ENCODE peak calls at places on chromosome 2, in four cellular contexts. O is cardiac fibroblast, B is WTC11, K is fibroblast of the aortic adventitia. D is an unnamed sample.

GRCh38 chr2:6958616-6959235 is 41.5 kb downstream of the RNF144A start:
- DNase-seq in O (no peak), B (no peak), K (no peak), D (no peak)

GRCh38 chr2:174158003-174158402 is 90.3 kb downstream of the OLA1 start:
- DNase-seq in O (peak), B (peak), K (peak), D (peak)

GRCh38 chr2:2647156-2647555 is 316.1 kb upstream of the MYT1L start:
- DNase-seq in O (no peak), B (no peak), K (no peak), D (no peak)

GRCh38 chr2:903223-903900 is 47.3 kb upstream of the SNTG2 start:
- DNase-seq in O (no peak), B (no peak), K (no peak), D (no peak)

GRCh38 chr2:221111739-221112138 is 460.4 kb downstream of the EPHA4 start:
- DNase-seq in O (no peak), B (no peak), K (no peak), D (no peak)

GRCh38 chr2:96848264-96848663 is 4.4 kb upstream of the ANKRD23 start:
- DNase-seq in O (no peak), B (no peak), K (no peak), D (peak)

GRCh38 chr2:37788602-37789209 is 117.3 kb upstream of the CDC42EP3 start:
- DNase-seq in O (no peak), B (no peak), K (no peak), D (no peak)

GRCh38 chr2:109031481-109032228 is 42.6 kb upstream of the EDAR start:
- DNase-seq in O (peak), B (peak), K (peak), D (peak)

GRCh38 chr2:241344925-241345651 is 11.0 kb upstream of the FARP2 start:
- DNase-seq in O (no peak), B (no peak), K (peak), D (no peak)

GRCh38 chr2:49839818-49840217 is 685.5 kb upstream of the FSHR start:
- DNase-seq in O (no peak), B (no peak), K (no peak), D (no peak)

GRCh38 chr2:233329489-233330135 is 22.0 kb downstream of the SAG start:
- DNase-seq in O (peak), B (no peak), K (peak), D (no peak)

DNA sequence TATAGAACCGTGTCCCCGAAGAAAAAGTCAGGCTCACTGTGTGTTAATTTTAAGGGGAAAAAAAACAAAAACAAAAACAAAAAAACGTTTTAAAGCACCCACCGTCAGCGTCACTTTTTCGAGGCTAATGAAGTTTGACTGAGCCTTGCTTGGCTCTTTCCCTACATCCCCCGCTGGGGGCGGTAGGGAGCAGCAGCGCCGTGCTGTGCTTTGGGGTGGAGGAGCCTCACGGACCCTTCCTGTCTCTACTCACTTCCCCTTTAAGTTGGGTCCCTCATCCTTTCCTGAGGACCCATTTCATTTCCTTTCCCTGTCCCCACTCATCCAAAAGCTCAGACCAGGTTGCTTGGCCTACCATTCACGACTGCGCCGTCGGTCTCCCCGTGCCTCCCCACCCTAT is 82.8 kb upstream of the RPL31 start:
- DNase-seq in O (no peak), B (peak), K (no peak), D (peak)
- TF ChIP-seq CTCF in O (peak), B (peak), K (peak), D (peak)

GRCh38 chr2:45802739-45803138 is 151.3 kb downstream of the PRKCE start:
- DNase-seq in O (no peak), B (no peak), K (no peak), D (no peak)

GRCh38 chr2:45796500-45796899 is 145.0 kb downstream of the PRKCE start:
- DNase-seq in O (no peak), B (no peak), K (no peak), D (no peak)

GRCh38 chr2:45804990-45805755 is 153.7 kb downstream of the PRKCE start:
- DNase-seq in O (no peak), B (no peak), K (no peak), D (no peak)

GRCh38 chr2:45797451-45798230 is 146.2 kb downstream of the PRKCE start:
- DNase-seq in O (no peak), B (no peak), K (peak), D (no peak)

GRCh38 chr2:45799679-45800381 is 148.4 kb downstream of the PRKCE start:
- DNase-seq in O (no peak), B (no peak), K (no peak), D (no peak)
- TF ChIP-seq CTCF in O (no peak), B (no peak), K (no peak), D (no peak)

DNA sequence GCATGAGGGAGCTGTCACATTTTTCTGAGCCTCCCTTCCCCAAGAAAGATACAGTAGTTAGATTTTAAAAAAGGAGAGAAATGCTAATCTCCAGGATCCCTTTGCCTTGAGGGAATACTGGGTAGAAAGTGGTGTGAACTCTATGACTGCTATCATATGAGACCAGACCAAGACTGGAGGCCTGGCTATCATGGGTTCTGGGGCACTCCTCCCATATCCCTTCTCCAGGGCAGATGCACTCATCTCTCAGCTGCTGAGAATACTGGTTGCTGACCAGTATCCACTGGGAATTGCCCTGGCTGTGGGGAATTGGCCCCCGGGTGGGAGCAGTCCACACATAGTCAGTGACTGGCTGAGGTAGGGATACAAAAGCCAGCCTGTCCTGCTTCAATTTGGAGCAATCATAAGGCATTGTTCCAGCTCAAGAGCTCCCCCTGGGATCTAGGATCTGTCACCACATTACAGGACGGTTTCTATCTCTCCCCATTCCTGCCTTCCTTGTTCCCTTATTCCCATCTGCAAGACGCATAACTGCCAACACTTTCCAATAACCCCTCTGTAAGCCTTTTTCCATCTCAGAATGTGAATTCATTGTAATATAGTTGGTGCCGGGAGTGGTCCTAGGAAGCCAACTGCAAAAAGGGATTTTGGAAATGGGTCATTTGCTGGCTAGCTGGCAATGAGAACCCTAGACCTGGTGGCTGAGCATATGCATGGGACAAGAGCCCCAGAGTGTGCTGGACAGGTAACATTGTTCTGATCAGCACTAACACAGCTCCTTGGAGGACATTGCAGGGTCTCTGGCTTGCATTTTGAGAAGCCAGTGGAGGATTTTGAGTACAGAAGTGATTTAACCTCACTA is 35.4 kb upstream of the REEP1 start:
- DNase-seq in O (peak), B (peak), K (peak), D (peak)
- TF ChIP-seq CTCF in O (peak), B (peak), K (peak), D (peak)

DNA sequence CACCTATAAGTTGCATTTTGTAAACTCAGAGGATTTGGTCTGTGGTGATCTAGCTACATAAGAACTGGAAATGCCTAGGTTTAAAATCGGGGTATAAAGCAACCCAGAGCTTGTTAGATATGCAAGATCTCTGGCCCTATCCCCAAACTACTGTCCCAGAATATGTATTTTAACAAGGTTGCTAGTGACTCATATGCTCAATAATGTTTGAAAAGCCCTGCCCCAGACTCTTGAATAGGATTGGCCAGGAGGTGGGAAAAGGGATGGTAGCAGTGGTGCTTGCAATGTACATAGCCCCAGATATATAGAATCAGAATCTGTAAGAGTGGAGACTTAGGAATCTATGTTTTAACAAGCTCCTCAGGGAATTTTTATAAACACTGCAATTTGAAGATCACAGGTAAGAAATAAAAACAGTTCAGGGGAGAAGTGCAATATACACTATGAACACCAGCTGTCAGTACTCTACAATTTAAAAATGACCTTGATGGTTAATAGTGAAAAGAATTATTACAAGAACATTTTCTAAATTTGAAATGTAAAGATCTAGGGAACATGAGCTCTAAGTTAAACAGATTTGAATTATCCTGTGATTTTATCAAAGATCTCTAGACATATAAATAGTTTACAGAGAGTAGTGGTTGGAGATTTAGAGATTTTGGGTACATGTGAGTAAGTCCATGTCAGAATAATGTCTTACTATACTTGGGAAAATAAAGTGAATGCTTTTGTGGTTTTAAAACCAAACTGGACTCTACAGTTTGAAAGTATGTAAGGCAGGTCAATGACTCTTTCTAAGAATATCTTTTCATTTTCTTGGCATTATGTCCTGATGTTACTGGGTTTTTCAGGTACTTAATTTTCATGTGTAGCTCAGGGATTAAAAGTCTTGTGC is 7.7 kb upstream of the MMADHC start:
- DNase-seq in O (no peak), B (no peak), K (peak), D (no peak)
- TF ChIP-seq CTCF in O (peak), B (no peak), K (peak), D (no peak)

DNA sequence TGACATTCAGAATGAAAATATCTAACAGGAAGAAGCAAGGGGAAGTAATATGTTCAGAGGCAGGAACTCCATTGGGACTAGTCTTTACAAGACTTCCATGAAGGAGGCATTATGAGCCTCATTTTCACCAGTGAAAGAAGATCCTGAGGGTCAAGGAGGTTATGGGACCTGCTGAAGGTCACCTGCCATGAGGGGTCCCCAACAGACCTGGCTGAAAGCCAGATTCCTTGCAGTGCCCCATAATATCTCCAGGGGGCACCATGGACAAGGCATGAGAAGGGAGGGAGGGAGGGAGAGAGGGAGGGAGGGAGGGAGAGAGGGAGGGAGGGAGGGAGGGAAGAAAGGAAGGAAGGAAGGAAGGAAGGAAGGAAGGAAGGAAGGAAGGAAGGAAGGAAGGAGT is 27.9 kb downstream of the XDH start:
- DNase-seq in O (no peak), B (peak), K (no peak), D (no peak)
- TF ChIP-seq CTCF in O (peak), B (no peak), K (no peak), D (no peak)

DNA sequence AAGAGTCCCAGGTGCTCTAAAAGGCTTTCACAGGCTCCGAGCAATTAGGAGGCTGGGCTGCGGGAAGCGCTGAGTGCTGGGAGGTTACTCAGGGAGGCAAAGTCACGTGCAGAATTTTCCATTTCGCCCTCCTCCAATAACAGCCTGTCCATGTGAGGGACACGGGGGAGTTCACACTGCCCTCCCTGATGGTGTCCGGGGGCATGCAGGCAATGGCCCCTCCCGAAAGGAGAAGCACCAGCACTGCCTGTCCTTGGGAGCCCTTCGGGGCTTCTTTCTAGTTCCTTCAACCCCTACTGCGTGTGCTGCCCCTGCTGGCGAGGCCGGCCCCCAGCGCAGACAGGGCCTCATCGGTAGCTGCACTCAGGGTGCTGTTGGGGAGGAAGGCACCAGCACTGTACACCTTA is 63.1 kb upstream of the HPCAL1 start:
- DNase-seq in O (no peak), B (peak), K (no peak), D (peak)
- TF ChIP-seq CTCF in O (peak), B (peak), K (no peak), D (no peak)

GRCh38 chr2:215503381-215503780 is 67.5 kb upstream of the FN1 start:
- DNase-seq in O (no peak), B (no peak), K (peak), D (no peak)
- TF ChIP-seq CTCF in O (no peak), B (no peak), K (no peak), D (no peak)

DNA sequence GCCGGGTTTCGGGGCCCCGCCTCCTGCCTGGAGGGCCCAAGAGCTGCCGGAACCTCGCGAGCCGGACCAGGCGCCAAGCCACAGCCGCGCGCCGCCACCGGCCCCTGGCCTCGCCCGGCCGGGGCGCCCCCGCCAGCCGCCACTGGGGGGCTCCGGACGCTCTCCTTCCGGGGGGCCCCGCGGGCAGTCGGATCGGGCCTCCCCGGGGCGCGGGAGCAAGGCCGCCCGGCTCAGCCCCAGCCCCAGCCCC is 17.4 kb upstream of the HAAO start:
- DNase-seq in O (peak), B (peak), K (peak), D (peak)
- TF ChIP-seq CTCF in O (no peak), B (no peak), K (no peak), D (peak)

DNA sequence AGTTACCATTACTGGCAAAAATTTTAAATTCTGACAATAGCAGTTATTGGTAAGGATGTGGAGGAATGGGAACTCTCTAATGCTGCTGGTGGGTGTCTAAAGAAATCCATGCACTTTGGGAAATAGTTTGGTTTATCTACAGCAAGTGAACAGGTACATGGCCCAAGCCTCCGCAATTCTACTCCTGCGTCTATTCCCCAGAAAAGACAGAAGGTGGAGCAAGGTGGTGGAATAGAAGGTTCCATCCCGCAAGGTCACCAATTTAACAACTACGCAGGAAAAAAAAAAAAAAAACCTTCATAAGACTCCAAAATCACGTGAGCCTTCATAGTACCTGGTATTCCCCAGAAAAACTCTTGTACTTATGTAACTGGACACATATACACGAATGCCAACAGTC is 6.5 kb downstream of the CFAP65 start:
- DNase-seq in O (no peak), B (no peak), K (no peak), D (no peak)
- TF ChIP-seq CTCF in O (no peak), B (no peak), K (no peak), D (no peak)

DNA sequence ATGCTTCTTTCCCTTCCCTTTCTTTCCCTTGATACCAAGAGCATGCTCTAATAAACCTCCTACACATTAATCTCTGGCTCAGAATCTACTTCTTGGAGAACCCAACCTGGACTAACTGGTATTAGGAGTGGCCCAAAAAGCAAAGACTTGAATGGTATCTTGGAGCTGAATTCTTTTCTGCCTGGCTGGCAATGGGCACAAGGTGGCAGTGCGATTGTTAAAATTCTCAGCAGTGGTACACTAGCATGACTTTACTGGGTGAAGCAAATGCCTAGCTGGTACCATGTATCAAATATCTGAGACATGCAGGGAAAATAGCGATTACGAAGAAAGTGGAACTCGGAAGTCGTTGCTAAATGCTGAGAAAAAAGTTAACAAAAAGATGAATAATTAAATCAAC is 376.1 kb downstream of the XIRP2 start:
- DNase-seq in O (peak), B (peak), K (no peak), D (no peak)
- TF ChIP-seq CTCF in O (peak), B (no peak), K (no peak), D (no peak)

D was measured in glutamatergic neuron.